ENCODE peak calls at places on chromosomes 7 and 10, in six cellular contexts. One of them, this sample, is unnamed.

GRCh38 chr7:72152171-72153131 is 259.7 kb downstream of the CALN1 start:
- DNase-seq in left ventricle myocardium inferior: no peak
- DNase-seq in Calu3: no peak
- DNase-seq in fibroblast of pulmonary artery: no peak
- DNase-seq in stomach: peak
- DNase-seq in lung: no peak
- DNase-seq in this sample: no peak

GRCh38 chr7:4871930-4872675 is 10.3 kb upstream of the PAPOLB start:
- DNase-seq in lung: no peak
- DNase-seq in Calu3: no peak
- DNase-seq in stomach: no peak
- DNase-seq in left ventricle myocardium inferior: no peak
- DNase-seq in fibroblast of pulmonary artery: no peak
- DNase-seq in this sample: no peak

GRCh38 chr7:39761435-39761834 is 138.1 kb downstream of the RALA start:
- DNase-seq in left ventricle myocardium inferior: no peak
- DNase-seq in stomach: no peak
- DNase-seq in lung: no peak
- DNase-seq in Calu3: no peak
- DNase-seq in fibroblast of pulmonary artery: no peak
- DNase-seq in this sample: no peak

GRCh38 chr7:116922545-116922944 is 30.8 kb upstream of the ST7 start:
- DNase-seq in Calu3: no peak
- DNase-seq in stomach: no peak
- DNase-seq in fibroblast of pulmonary artery: no peak
- DNase-seq in lung: no peak
- DNase-seq in left ventricle myocardium inferior: no peak
- DNase-seq in this sample: no peak

GRCh38 chr10:117217196-117217761 is 20.0 kb downstream of the KCNK18 start:
- DNase-seq in stomach: no peak
- DNase-seq in lung: no peak
- DNase-seq in left ventricle myocardium inferior: no peak
- DNase-seq in fibroblast of pulmonary artery: no peak
- DNase-seq in Calu3: peak
- DNase-seq in this sample: peak

GRCh38 chr7:28125381-28126046 is 55.1 kb downstream of the JAZF1 start:
- DNase-seq in left ventricle myocardium inferior: no peak
- DNase-seq in fibroblast of pulmonary artery: peak
- DNase-seq in stomach: no peak
- DNase-seq in lung: no peak
- DNase-seq in Calu3: no peak
- DNase-seq in this sample: no peak

GRCh38 chr10:87925570-87925969 is 62.1 kb downstream of the PTEN start:
- DNase-seq in Calu3: peak
- DNase-seq in fibroblast of pulmonary artery: peak
- DNase-seq in stomach: no peak
- DNase-seq in lung: no peak
- DNase-seq in left ventricle myocardium inferior: no peak
- DNase-seq in this sample: no peak

GRCh38 chr7:80014507-80014906 is 120.1 kb upstream of the GNAI1 start:
- DNase-seq in fibroblast of pulmonary artery: peak
- DNase-seq in lung: no peak
- DNase-seq in Calu3: no peak
- DNase-seq in left ventricle myocardium inferior: no peak
- DNase-seq in stomach: no peak
- DNase-seq in this sample: no peak

GRCh38 chr7:107472116-107472515 is 2.3 kb downstream of the GPR22 start:
- DNase-seq in left ventricle myocardium inferior: no peak
- DNase-seq in stomach: no peak
- DNase-seq in Calu3: no peak
- DNase-seq in fibroblast of pulmonary artery: no peak
- DNase-seq in lung: no peak
- DNase-seq in this sample: no peak

GRCh38 chr10:28676968-28677888 is at the start of gene BAMBI:
- DNase-seq in Calu3: peak
- DNase-seq in left ventricle myocardium inferior: peak
- DNase-seq in fibroblast of pulmonary artery: peak
- DNase-seq in lung: peak
- DNase-seq in stomach: peak
- DNase-seq in this sample: peak

GRCh38 chr10:6530966-6531365 is 49.1 kb downstream of the PRKCQ start:
- DNase-seq in Calu3: no peak
- DNase-seq in left ventricle myocardium inferior: no peak
- DNase-seq in lung: no peak
- DNase-seq in fibroblast of pulmonary artery: no peak
- DNase-seq in stomach: no peak
- DNase-seq in this sample: no peak

GRCh38 chr7:141551773-141552162 is 558 bp downstream of the AGK start:
- DNase-seq in left ventricle myocardium inferior: no peak
- DNase-seq in fibroblast of pulmonary artery: peak
- DNase-seq in Calu3: no peak
- DNase-seq in stomach: no peak
- DNase-seq in lung: no peak
- DNase-seq in this sample: no peak

GRCh38 chr7:2084781-2085505 is 147.8 kb downstream of the MAD1L1 start:
- DNase-seq in fibroblast of pulmonary artery: no peak
- DNase-seq in Calu3: no peak
- DNase-seq in left ventricle myocardium inferior: no peak
- DNase-seq in lung: no peak
- DNase-seq in stomach: no peak
- DNase-seq in this sample: no peak

GRCh38 chr10:121694966-121695340 is 96.7 kb upstream of the FGFR2 start:
- DNase-seq in Calu3: no peak
- DNase-seq in fibroblast of pulmonary artery: no peak
- DNase-seq in lung: no peak
- DNase-seq in stomach: no peak
- DNase-seq in left ventricle myocardium inferior: no peak
- DNase-seq in this sample: no peak

GRCh38 chr7:88001744-88002530 is 67.9 kb downstream of the ADAM22 start:
- DNase-seq in lung: no peak
- DNase-seq in fibroblast of pulmonary artery: no peak
- DNase-seq in Calu3: no peak
- DNase-seq in left ventricle myocardium inferior: no peak
- DNase-seq in stomach: no peak
- DNase-seq in this sample: no peak

GRCh38 chr10:60466267-60467201 is 76.9 kb upstream of the ANK3 start:
- DNase-seq in fibroblast of pulmonary artery: no peak
- DNase-seq in Calu3: no peak
- DNase-seq in lung: no peak
- DNase-seq in stomach: no peak
- DNase-seq in left ventricle myocardium inferior: no peak
- DNase-seq in this sample: no peak

GRCh38 chr7:54811016-54811924 is 52.3 kb upstream of the SEC61G start:
- DNase-seq in lung: no peak
- DNase-seq in stomach: no peak
- DNase-seq in Calu3: no peak
- DNase-seq in left ventricle myocardium inferior: no peak
- DNase-seq in fibroblast of pulmonary artery: peak
- DNase-seq in this sample: no peak

GRCh38 chr7:29377718-29378117 is 183.1 kb downstream of the CHN2 start:
- DNase-seq in stomach: peak
- DNase-seq in left ventricle myocardium inferior: no peak
- DNase-seq in fibroblast of pulmonary artery: no peak
- DNase-seq in lung: no peak
- DNase-seq in Calu3: no peak
- DNase-seq in this sample: no peak
- TF ChIP-seq CTCF in stomach: no peak
- TF ChIP-seq CTCF in left ventricle myocardium inferior: no peak
- TF ChIP-seq CTCF in fibroblast of pulmonary artery: no peak
- TF ChIP-seq CTCF in lung: no peak
- TF ChIP-seq CTCF in Calu3: no peak
- TF ChIP-seq CTCF in this sample: no peak

GRCh38 chr7:128794020-128794419 is 2.3 kb downstream of the CCDC136 start:
- DNase-seq in stomach: no peak
- DNase-seq in Calu3: peak
- DNase-seq in fibroblast of pulmonary artery: no peak
- DNase-seq in left ventricle myocardium inferior: no peak
- DNase-seq in lung: no peak
- DNase-seq in this sample: no peak
- TF ChIP-seq CTCF in stomach: no peak
- TF ChIP-seq CTCF in Calu3: no peak
- TF ChIP-seq CTCF in fibroblast of pulmonary artery: no peak
- TF ChIP-seq CTCF in left ventricle myocardium inferior: peak
- TF ChIP-seq CTCF in lung: no peak
- TF ChIP-seq CTCF in this sample: no peak

DNA sequence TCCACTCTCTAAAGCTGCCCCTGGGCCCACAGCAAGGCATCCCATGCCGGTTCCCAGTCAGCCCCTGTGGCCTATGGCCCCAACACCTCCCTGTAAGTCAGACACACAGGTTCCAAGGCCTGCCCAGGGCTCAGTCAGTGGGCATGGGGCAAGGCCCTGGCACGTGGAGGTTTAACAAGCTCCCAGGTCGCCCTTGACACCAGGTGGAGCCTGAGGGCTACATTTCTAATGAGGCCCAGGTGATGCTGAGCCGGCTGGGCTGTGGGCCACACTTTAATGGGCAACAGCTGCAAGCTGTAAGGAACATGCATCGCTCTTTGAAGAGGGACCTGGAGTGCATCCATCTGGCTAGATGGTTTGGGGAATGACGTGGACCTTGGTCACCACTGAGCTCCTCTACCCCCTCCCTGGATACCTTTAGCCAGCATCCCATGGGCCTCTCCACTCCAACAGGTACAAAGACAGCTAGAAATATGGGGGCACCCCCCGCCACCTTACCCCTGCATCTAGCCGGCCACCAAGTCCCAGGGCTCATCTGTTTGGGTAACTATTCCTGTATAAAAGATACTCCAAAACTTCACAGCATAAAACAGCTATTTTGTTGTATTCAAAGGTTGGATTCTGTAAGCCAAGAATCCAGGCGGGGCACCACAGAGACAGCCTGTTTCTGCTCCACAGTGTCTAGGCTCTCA is 122.5 kb downstream of the OAT start:
- DNase-seq in fibroblast of pulmonary artery: no peak
- DNase-seq in lung: no peak
- DNase-seq in left ventricle myocardium inferior: no peak
- DNase-seq in stomach: no peak
- DNase-seq in Calu3: peak
- DNase-seq in this sample: no peak
- TF ChIP-seq CTCF in fibroblast of pulmonary artery: no peak
- TF ChIP-seq CTCF in lung: no peak
- TF ChIP-seq CTCF in left ventricle myocardium inferior: no peak
- TF ChIP-seq CTCF in stomach: no peak
- TF ChIP-seq CTCF in Calu3: no peak
- TF ChIP-seq CTCF in this sample: no peak

GRCh38 chr10:3113343-3113720 is 46.0 kb downstream of the PFKP start:
- DNase-seq in lung: no peak
- DNase-seq in stomach: no peak
- DNase-seq in Calu3: no peak
- DNase-seq in left ventricle myocardium inferior: no peak
- DNase-seq in fibroblast of pulmonary artery: no peak
- DNase-seq in this sample: no peak
- TF ChIP-seq CTCF in lung: no peak
- TF ChIP-seq CTCF in stomach: no peak
- TF ChIP-seq CTCF in Calu3: no peak
- TF ChIP-seq CTCF in left ventricle myocardium inferior: no peak
- TF ChIP-seq CTCF in fibroblast of pulmonary artery: no peak
- TF ChIP-seq CTCF in this sample: no peak

DNA sequence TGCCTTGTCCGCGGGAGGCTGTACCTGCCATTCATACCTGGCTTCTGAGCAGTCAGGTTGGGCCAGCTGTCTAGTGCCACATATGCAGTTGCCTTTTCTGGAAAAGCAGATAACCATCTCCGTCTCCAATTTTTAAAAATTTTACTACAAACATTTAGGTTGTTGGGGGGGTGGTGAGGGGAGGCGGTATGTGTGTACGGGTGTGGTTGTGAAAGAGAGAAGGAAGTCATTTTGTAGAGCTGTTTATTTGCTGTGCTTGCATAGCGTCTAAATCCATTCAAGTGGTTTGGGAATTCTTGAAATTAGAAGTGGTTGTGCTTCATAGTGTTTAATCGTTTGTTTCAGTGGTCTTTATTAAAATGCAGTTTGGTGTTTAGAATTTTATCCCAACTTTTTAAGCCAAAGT is 1.5 kb downstream of the TBC1D12 start:
- DNase-seq in Calu3: no peak
- DNase-seq in fibroblast of pulmonary artery: no peak
- DNase-seq in left ventricle myocardium inferior: no peak
- DNase-seq in stomach: no peak
- DNase-seq in lung: no peak
- DNase-seq in this sample: no peak
- TF ChIP-seq CTCF in Calu3: no peak
- TF ChIP-seq CTCF in fibroblast of pulmonary artery: no peak
- TF ChIP-seq CTCF in left ventricle myocardium inferior: no peak
- TF ChIP-seq CTCF in stomach: no peak
- TF ChIP-seq CTCF in lung: no peak
- TF ChIP-seq CTCF in this sample: no peak

DNA sequence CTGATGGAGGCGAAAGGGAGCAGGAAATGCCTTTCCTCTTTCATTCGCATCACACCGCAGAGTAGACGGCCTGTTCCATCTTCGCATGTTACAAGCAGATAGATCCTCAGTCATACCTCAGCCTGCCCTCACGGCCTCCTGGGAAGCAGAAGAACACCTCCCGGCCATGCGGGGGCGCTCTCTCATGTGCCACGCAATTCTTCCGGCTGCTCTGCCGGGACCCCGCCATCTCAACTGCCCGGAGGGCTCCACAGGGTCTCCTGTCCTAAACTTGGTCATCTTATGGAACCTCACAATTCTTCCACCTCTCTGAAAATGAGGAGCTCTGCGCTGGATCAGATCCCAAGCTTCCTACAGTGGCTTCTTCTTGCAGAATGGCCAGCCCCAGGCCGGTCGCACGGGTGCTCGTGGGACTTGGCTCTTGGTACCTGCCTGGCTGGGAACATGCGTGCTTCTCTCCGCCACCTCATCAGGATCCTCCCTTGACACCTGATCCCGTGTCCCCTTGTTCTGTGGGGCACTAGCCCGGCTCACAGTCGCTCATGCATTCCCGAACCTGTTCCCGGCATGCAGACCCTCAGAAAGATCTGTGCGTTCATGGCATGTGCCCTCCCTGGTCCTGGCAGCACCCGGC is 262.8 kb upstream of the SHH start:
- DNase-seq in Calu3: no peak
- DNase-seq in stomach: no peak
- DNase-seq in fibroblast of pulmonary artery: no peak
- DNase-seq in lung: no peak
- DNase-seq in left ventricle myocardium inferior: no peak
- DNase-seq in this sample: no peak
- TF ChIP-seq CTCF in Calu3: no peak
- TF ChIP-seq CTCF in stomach: no peak
- TF ChIP-seq CTCF in fibroblast of pulmonary artery: no peak
- TF ChIP-seq CTCF in lung: no peak
- TF ChIP-seq CTCF in left ventricle myocardium inferior: no peak
- TF ChIP-seq CTCF in this sample: no peak

GRCh38 chr10:79142522-79143309 is 74.0 kb downstream of the ZMIZ1 start:
- DNase-seq in lung: no peak
- DNase-seq in stomach: no peak
- DNase-seq in Calu3: no peak
- DNase-seq in fibroblast of pulmonary artery: no peak
- DNase-seq in left ventricle myocardium inferior: no peak
- DNase-seq in this sample: no peak
- TF ChIP-seq CTCF in lung: no peak
- TF ChIP-seq CTCF in stomach: no peak
- TF ChIP-seq CTCF in Calu3: no peak
- TF ChIP-seq CTCF in fibroblast of pulmonary artery: no peak
- TF ChIP-seq CTCF in left ventricle myocardium inferior: no peak
- TF ChIP-seq CTCF in this sample: no peak

This sample was measured in endothelial cell.